ENCODE peak calls at places on chromosomes 12 and 14, in eight cellular contexts. U is activated CD8-positive, alpha-beta memory T cell treated with anti-CD3 and anti-CD28 coated beads for 4 hours; F is SW480; Q is naive B cell; X is GM23338; J is dermis blood vessel endothelial cell; N is HEK293T; Y is ureter. O is an unnamed sample.

GRCh38 chr12:63498239-63498638 is 170.1 kb downstream of the DPY19L2 start:
- DNase-seq in J (no peak), N (no peak), Q (no peak), F (no peak), Y (no peak), X (no peak), U (no peak), O (no peak)

GRCh38 chr14:75147423-75148071 is 20.7 kb upstream of the NEK9 start:
- DNase-seq in J (peak), F (peak), X (peak), N (no peak), Y (peak), Q (no peak), U (no peak), O (peak)

GRCh38 chr12:11730299-11731041 is 81.0 kb downstream of the ETV6 start:
- DNase-seq in U (no peak), F (no peak), X (peak), Y (peak), Q (peak), N (no peak), J (no peak), O (peak)

GRCh38 chr12:3542911-3543310 is 51.9 kb downstream of the PRMT8 start:
- DNase-seq in N (no peak), J (no peak), Y (no peak), F (peak), U (no peak), Q (no peak), X (no peak), O (no peak)

GRCh38 chr12:13573698-13574321 is 377.3 kb downstream of the EMP1 start:
- DNase-seq in Q (no peak), U (no peak), N (no peak), J (no peak), F (peak), Y (no peak), X (no peak), O (no peak)

GRCh38 chr12:14991069-14991468 is 18.2 kb downstream of the PDE6H start:
- DNase-seq in F (no peak), X (no peak), J (no peak), Y (no peak), N (no peak), U (no peak), Q (no peak), O (no peak)

GRCh38 chr14:97306785-97307246 is 509.6 kb downstream of the VRK1 start:
- DNase-seq in N (no peak), U (no peak), Q (no peak), Y (no peak), X (no peak), J (no peak), F (no peak), O (no peak)

GRCh38 chr12:21818627-21819026 is 44.1 kb upstream of the KCNJ8 start:
- DNase-seq in Q (no peak), X (no peak), F (peak), U (no peak), N (no peak), J (no peak), Y (no peak), O (no peak)

O was measured in iPS-NIHi11.